ENCODE peak calls at places on chromosome X, in five cellular contexts. I, M, U, A and T are unnamed samples.

GRCh38 chrX:23776363-23776762 is 6.6 kb upstream of the SAT1 start:
- DNase-seq in M (no peak), I (no peak), A (no peak), U (no peak), T (no peak)

GRCh38 chrX:40325161-40325560 is 227.4 kb upstream of the BCOR start:
- DNase-seq in M (no peak), I (no peak), A (no peak), U (no peak), T (no peak)

GRCh38 chrX:71098302-71098701 is 2.7 kb downstream of the FOXO4 start:
- DNase-seq in U (peak; percentile 76), I (peak; percentile 61), A (no peak), M (peak; percentile 44), T (peak; percentile 34)

GRCh38 chrX:56765816-56766553 is 36.9 kb downstream of the NBDY start:
- DNase-seq in M (peak; percentile 29), A (no peak), U (no peak), I (no peak), T (peak; percentile 45)

GRCh38 chrX:131081772-131082755 is 23.9 kb downstream of the ARHGAP36 start:
- DNase-seq in A (no peak), U (no peak), M (no peak), I (no peak), T (no peak)

GRCh38 chrX:45843518-45843917 is 642.8 kb upstream of the DIPK2B start:
- DNase-seq in A (no peak), M (no peak), U (peak; percentile 26), I (no peak), T (peak; percentile 20)

GRCh38 chrX:136395271-136395670 is 92.5 kb upstream of the BRS3 start:
- DNase-seq in U (no peak), M (no peak), A (peak; percentile 4), I (no peak), T (peak; percentile 1)

GRCh38 chrX:40908857-40909475 is 173.6 kb upstream of the MED14 start:
- DNase-seq in M (no peak), I (no peak), A (peak; percentile 46), U (no peak), T (peak; percentile 77)

GRCh38 chrX:119236599-119237525 is 777 bp downstream of the PGRMC1 start:
- DNase-seq in U (peak; percentile 37), A (peak; percentile 54), M (no peak), I (peak; percentile 24), T (peak; percentile 68)

GRCh38 chrX:103913356-103914020 is 48.9 kb upstream of the TMSB15B start:
- DNase-seq in A (no peak), U (no peak), I (no peak), M (no peak), T (no peak)

GRCh38 chrX:19747672-19748610 is 139.5 kb downstream of the SH3KBP1 start:
- DNase-seq in A (no peak), M (no peak), U (peak; percentile 86), I (no peak), T (no peak)

GRCh38 chrX:24498181-24498580 is 33.1 kb downstream of the PDK3 start:
- DNase-seq in U (peak; percentile 52), M (no peak), A (peak; percentile 7), I (no peak), T (peak; percentile 39)

GRCh38 chrX:80765226-80765625 is 44.5 kb downstream of the BRWD3 start:
- DNase-seq in M (no peak), A (peak; percentile 72), U (no peak), I (no peak), T (peak; percentile 76)

GRCh38 chrX:56248492-56248891 is 16.3 kb downstream of the KLF8 start:
- DNase-seq in U (peak; percentile 73), I (peak; percentile 34), A (peak; percentile 6), M (peak; percentile 43), T (peak; percentile 56)

GRCh38 chrX:125205084-125205917 is 114.4 kb upstream of the TEX13C start:
- DNase-seq in A (no peak), I (peak; percentile 61), M (peak; percentile 34), U (peak; percentile 17), T (no peak)

GRCh38 chrX:115892056-115892708 is 278.4 kb upstream of the AGTR2 start:
- DNase-seq in I (no peak), M (peak; percentile 22), A (no peak), U (no peak), T (peak; percentile 6)

GRCh38 chrX:16807548-16807947 is 21.3 kb downstream of the TXLNG start:
- DNase-seq in I (no peak), A (no peak), M (no peak), U (no peak), T (peak; percentile 12)

GRCh38 chrX:139290310-139290709 is 240.2 kb upstream of the F9 start:
- DNase-seq in M (no peak), U (peak; percentile 5), A (no peak), I (no peak), T (no peak)

GRCh38 chrX:73977542-73978169 is 326.3 kb upstream of the ZCCHC13 start:
- DNase-seq in U (peak; percentile 68), I (no peak), A (no peak), M (no peak), T (no peak)

GRCh38 chrX:16970977-16971376 is 24.5 kb downstream of the REPS2 start:
- DNase-seq in I (no peak), U (no peak), M (no peak), A (no peak), T (peak; percentile 39)

GRCh38 chrX:129932792-129933321 is 26.9 kb downstream of the UTP14A start:
- DNase-seq in I (peak; percentile 31), U (peak; percentile 14), A (no peak), M (no peak), T (no peak)

GRCh38 chrX:115940888-115941332 is 229.6 kb upstream of the AGTR2 start:
- DNase-seq in U (peak; percentile 56), M (peak; percentile 88), A (no peak), I (peak; percentile 38), T (peak; percentile 77)

GRCh38 chrX:119729408-119730201 is 28.8 kb upstream of the SOWAHD start:
- DNase-seq in I (peak; percentile 40), A (peak; percentile 58), M (peak; percentile 45), U (peak; percentile 76), T (peak; percentile 76)

GRCh38 chrX:17597836-17598434 is 139.4 kb upstream of the SCML1 start:
- DNase-seq in I (peak; percentile 64), A (no peak), M (peak; percentile 76), U (no peak), T (peak; percentile 87)

GRCh38 chrX:153974003-153974725 is 1.6 kb downstream of the TMEM187 start:
- DNase-seq in I (no peak), U (no peak), M (no peak), A (no peak), T (no peak)

GRCh38 chrX:37553476-37553875 is 18.0 kb upstream of the LANCL3 start:
- DNase-seq in A (no peak), M (no peak), I (no peak), U (no peak), T (no peak)

GRCh38 chrX:123736333-123736921 is 3.6 kb upstream of the THOC2 start:
- DNase-seq in U (no peak), I (no peak), M (no peak), A (peak; percentile 91), T (peak; percentile 71)

GRCh38 chrX:23783569-23784486 is 855 bp downstream of the SAT1 start:
- DNase-seq in I (no peak), A (no peak), U (peak; percentile 40), M (no peak), T (peak; percentile 33)

GRCh38 chrX:13620202-13620601 is 32.7 kb upstream of the TCEANC start:
- DNase-seq in A (no peak), I (no peak), M (no peak), U (no peak), T (no peak)

GRCh38 chrX:66042307-66043077 is 2.6 kb upstream of the VSIG4 start:
- DNase-seq in U (peak; percentile 27), A (no peak), M (no peak), I (no peak), T (no peak)

GRCh38 chrX:93422693-93423092 is 250.7 kb downstream of the NAP1L3 start:
- DNase-seq in U (peak; percentile 2), A (no peak), I (no peak), M (no peak), T (peak; percentile 3)
- TF ChIP-seq CTCF in U (peak; percentile 40), A (peak; percentile 45), I (peak; percentile 44), M (peak; percentile 20), T (peak; percentile 51)

GRCh38 chrX:138034136-138034535 is 468.2 kb downstream of the ZIC3 start:
- DNase-seq in I (no peak), A (no peak), M (no peak), U (no peak), T (no peak)
- TF ChIP-seq CTCF in I (no peak), A (no peak), M (no peak), U (no peak), T (no peak)

GRCh38 chrX:9767375-9767774 is 1.7 kb upstream of the GPR143 start:
- DNase-seq in U (no peak), A (no peak), I (no peak), M (no peak), T (no peak)

GRCh38 chrX:9765737-9766098 is at the start of gene GPR143:
- DNase-seq in M (no peak), I (no peak), A (no peak), U (no peak), T (no peak)

GRCh38 chrX:9770319-9770718 is 4.7 kb upstream of the GPR143 start:
- DNase-seq in U (no peak), I (no peak), M (no peak), A (no peak), T (no peak)

GRCh38 chrX:9759340-9759739 is 6.3 kb downstream of the GPR143 start:
- DNase-seq in A (no peak), U (no peak), I (no peak), M (no peak), T (no peak)

DNA sequence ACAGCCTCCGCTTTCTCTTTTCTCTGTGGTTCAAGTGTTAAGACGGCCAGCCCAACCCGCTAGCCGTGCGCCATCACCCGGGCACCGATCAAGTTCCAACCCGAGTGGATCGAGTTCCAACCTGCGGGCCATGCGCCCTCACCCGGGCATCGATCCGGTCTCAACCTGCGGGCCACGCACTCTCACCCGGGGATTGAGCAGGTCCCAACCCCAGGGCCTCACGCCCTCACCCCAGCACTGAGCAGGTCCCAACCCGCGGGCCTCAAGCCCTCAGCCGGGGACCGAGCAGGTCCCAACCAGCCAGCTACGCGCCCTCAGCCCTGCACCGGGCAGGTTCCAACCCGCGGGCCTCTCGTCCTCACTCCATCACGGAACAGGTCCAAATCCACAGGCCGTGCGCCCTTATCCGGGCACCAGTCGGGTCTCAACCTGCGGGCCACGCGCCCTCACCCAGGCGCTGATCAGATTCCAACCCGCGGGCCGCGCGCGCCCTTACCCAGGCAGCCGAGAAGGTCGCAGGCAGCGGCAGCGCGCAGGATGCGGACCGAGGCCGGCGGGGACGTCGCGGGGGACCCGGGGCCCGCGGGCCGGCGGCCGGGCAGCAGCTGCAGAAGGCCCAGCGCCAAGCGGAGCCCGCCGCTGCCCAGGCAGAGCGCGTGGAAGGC is 443 bp downstream of the GPR143 start:
- DNase-seq in A (no peak), M (no peak), I (no peak), U (no peak), T (no peak)
- TF ChIP-seq CTCF in A (no peak), M (no peak), I (no peak), U (no peak), T (no peak)

GRCh38 chrX:8845060-8845459 is 43.9 kb upstream of the FAM9A start:
- DNase-seq in M (no peak), I (no peak), A (peak; percentile 9), U (no peak), T (peak; percentile 19)
- TF ChIP-seq CTCF in M (no peak), I (no peak), A (peak; percentile 28), U (no peak), T (peak; percentile 5)

GRCh38 chrX:34638116-34638515 is 19.0 kb downstream of the TMEM47 start:
- DNase-seq in U (peak; percentile 11), M (no peak), A (peak; percentile 21), I (no peak), T (peak; percentile 72)
- TF ChIP-seq CTCF in U (no peak), M (no peak), A (peak; percentile 79), I (peak; percentile 65), T (peak; percentile 36)

GRCh38 chrX:6685489-6685888 is 150.6 kb upstream of the VCX3A start:
- DNase-seq in A (no peak), I (no peak), M (no peak), U (no peak), T (no peak)
- TF ChIP-seq CTCF in A (no peak), I (no peak), M (no peak), U (no peak), T (no peak)